ENCODE peak calls at places on chromosomes 11 and 22, in seven cellular contexts. N is aorta, U is GM12891, D is Peyer's patch, Q is cardiac fibroblast, P is nephron progenitor cell, R is substantia nigra. O is an unnamed sample.

GRCh38 chr22:40651563-40652501 is 15.3 kb upstream of the MRTFA start:
- DNase-seq in N (peak; percentile 98), U (peak; percentile 72), D (peak; percentile 87), Q (peak; percentile 99), P (peak; percentile 46), R (peak; percentile 95), O (peak; percentile 99)

GRCh38 chr11:92225206-92225562 is 566 bp downstream of the FAT3 start:
- DNase-seq in N (peak; percentile 76), U (no peak), D (no peak), Q (no peak), P (peak; percentile 59), R (peak; percentile 14), O (no peak)

GRCh38 chr11:12871251-12871650 is 137.9 kb upstream of the RASSF10 start:
- DNase-seq in N (no peak), U (no peak), D (no peak), Q (no peak), P (no peak), R (no peak), O (no peak)

GRCh38 chr22:45742866-45743450 is 71.3 kb downstream of the ATXN10 start:
- DNase-seq in N (no peak), U (no peak), D (no peak), Q (peak; percentile 70), P (no peak), R (no peak), O (no peak)

GRCh38 chr11:58057481-58057880 is 26.7 kb downstream of the OR6Q1 start:
- DNase-seq in N (no peak), U (no peak), D (no peak), Q (no peak), P (no peak), R (no peak), O (no peak)

GRCh38 chr22:37818397-37819099 is 4.6 kb upstream of the GALR3 start:
- DNase-seq in N (peak; percentile 89), U (peak; percentile 79), D (peak; percentile 84), Q (peak; percentile 60), P (peak; percentile 70), R (peak; percentile 51), O (no peak)

GRCh38 chr11:31414338-31414737 is 44.7 kb downstream of the DNAJC24 start:
- DNase-seq in N (no peak), U (no peak), D (no peak), Q (no peak), P (no peak), R (no peak), O (no peak)

GRCh38 chr11:11440149-11440548 is 87.1 kb upstream of the CSNK2A3 start:
- DNase-seq in N (no peak), U (no peak), D (no peak), Q (no peak), P (no peak), R (no peak), O (no peak)

GRCh38 chr22:26259510-26259909 is 90.2 kb downstream of the SEZ6L start:
- DNase-seq in N (no peak), U (no peak), D (no peak), Q (peak; percentile 13), P (peak; percentile 77), R (no peak), O (no peak)

GRCh38 chr11:87281496-87281895 is 243.8 kb downstream of the TMEM135 start:
- DNase-seq in N (no peak), U (no peak), D (no peak), Q (peak; percentile 89), P (no peak), R (no peak), O (no peak)